ENCODE peak calls at places on chromosomes 13 and 19, in five cellular contexts. H is upper lobe of right lung, N is SHP77, K is NCI-H345, O is AG09309. U is an unnamed sample.

GRCh38 chr13:36072127-36072526 is 59.1 kb downstream of the DCLK1 start:
- DNase-seq in H (no peak), N (no peak), K (no peak), O (no peak), U (no peak)

GRCh38 chr13:65275838-65276630 is 1954.1 kb downstream of the PCDH9 start:
- DNase-seq in H (no peak), N (no peak), K (no peak), O (no peak), U (no peak)

GRCh38 chr19:36008336-36008978 is at the start of gene SYNE4:
- DNase-seq in H (peak), N (no peak), K (peak), O (no peak), U (peak)

GRCh38 chr13:99959538-99960230 is 11.9 kb downstream of the ZIC5 start:
- DNase-seq in H (no peak), N (no peak), K (no peak), O (no peak), U (no peak)

GRCh38 chr19:35750167-35750566 is 1.8 kb downstream of the LIN37 start:
- DNase-seq in H (no peak), N (no peak), K (no peak), O (no peak), U (no peak)

GRCh38 chr19:7722231-7722651 is 9.7 kb downstream of the CLEC4G start:
- DNase-seq in H (no peak), N (peak), K (no peak), O (no peak), U (no peak)

GRCh38 chr19:12720851-12721655 is 2.7 kb downstream of the TNPO2 start:
- DNase-seq in H (no peak), N (no peak), K (no peak), O (no peak), U (no peak)

GRCh38 chr19:13463296-13463695 is 43.0 kb downstream of the CACNA1A start:
- DNase-seq in H (no peak), N (no peak), K (no peak), O (no peak), U (no peak)

GRCh38 chr19:33693678-33694077 is 71.9 kb downstream of the CHST8 start:
- DNase-seq in H (no peak), N (no peak), K (no peak), O (no peak), U (no peak)

GRCh38 chr13:66577358-66577757 is 652.8 kb downstream of the PCDH9 start:
- DNase-seq in H (no peak), N (no peak), K (no peak), O (no peak), U (no peak)

GRCh38 chr19:15159251-15159650 is 41.5 kb downstream of the NOTCH3 start:
- DNase-seq in H (no peak), N (no peak), K (no peak), O (no peak), U (no peak)

GRCh38 chr19:13788991-13789390 is 6.3 kb upstream of the ZSWIM4 start:
- DNase-seq in H (no peak), N (no peak), K (no peak), O (peak), U (no peak)

GRCh38 chr19:46862504-46862835 is 1.7 kb downstream of the ARHGAP35 start:
- DNase-seq in H (no peak), N (no peak), K (no peak), O (no peak), U (no peak)

GRCh38 chr19:8849232-8849631 is 17.1 kb downstream of the MBD3L1 start:
- DNase-seq in H (no peak), N (no peak), K (no peak), O (no peak), U (no peak)

GRCh38 chr13:47109028-47109427 is 212.2 kb upstream of the HTR2A start:
- DNase-seq in H (no peak), N (no peak), K (no peak), O (no peak), U (no peak)

GRCh38 chr19:34306213-34306661 is 51.9 kb downstream of the GARRE1 start:
- DNase-seq in H (no peak), N (no peak), K (no peak), O (no peak), U (no peak)

GRCh38 chr13:110424596-110425443 is 117.7 kb downstream of the COL4A2 start:
- DNase-seq in H (no peak), N (no peak), K (peak), O (no peak), U (no peak)

GRCh38 chr19:1860821-1861598 is 2.4 kb downstream of the KLF16 start:
- DNase-seq in H (no peak), N (no peak), K (no peak), O (no peak), U (no peak)

GRCh38 chr13:107104631-107105030 is 536.7 kb upstream of the ARGLU1 start:
- DNase-seq in H (no peak), N (no peak), K (no peak), O (no peak), U (no peak)

GRCh38 chr13:88919970-88920628 is 1248.9 kb downstream of the SLITRK5 start:
- DNase-seq in H (no peak), N (no peak), K (no peak), O (no peak), U (no peak)

GRCh38 chr13:46278474-46278873 is 66.7 kb downstream of the LRRC63 start:
- DNase-seq in H (no peak), N (no peak), K (no peak), O (no peak), U (no peak)

GRCh38 chr13:113448885-113449692 is 4.2 kb downstream of the ADPRHL1 start:
- DNase-seq in H (peak), N (peak), K (peak), O (no peak), U (peak)

GRCh38 chr13:93446256-93446655 is 219.6 kb downstream of the GPC6 start:
- DNase-seq in H (no peak), N (no peak), K (no peak), O (no peak), U (no peak)

GRCh38 chr19:45351401-45351952 is 10.9 kb downstream of the KLC3 start:
- DNase-seq in H (no peak), N (no peak), K (no peak), O (no peak), U (no peak)

GRCh38 chr13:95956589-95957148 is 96.5 kb downstream of the UGGT2 start:
- DNase-seq in H (no peak), N (no peak), K (no peak), O (no peak), U (no peak)

GRCh38 chr19:31214086-31214485 is 135.2 kb downstream of the TSHZ3 start:
- DNase-seq in H (peak), N (peak), K (no peak), O (peak), U (no peak)